ENCODE peak calls at places on chromosomes 1 and 21, in eight cellular contexts. C is left ventricle myocardium inferior; I is uterus; A is fibroblast of lung; M is nephron progenitor cell; H is CD4-positive, alpha-beta T cell; B is pancreas; O is mammary epithelial cell. D is an unnamed sample.

GRCh38 chr1:108845991-108846390 is 10.9 kb downstream of the AKNAD1 start:
- DNase-seq in C (no peak), I (no peak), A (no peak), M (no peak), H (no peak), B (no peak), O (peak), D (no peak)

GRCh38 chr1:62906428-62906886 is 122.5 kb downstream of the ATG4C start:
- DNase-seq in C (no peak), I (no peak), A (no peak), M (no peak), H (no peak), B (no peak), O (no peak), D (peak)

GRCh38 chr1:93679546-93679945 is 2.1 kb downstream of the BCAR3 start:
- DNase-seq in C (no peak), I (no peak), A (peak), M (no peak), H (no peak), B (no peak), O (no peak), D (no peak)

GRCh38 chr1:42931108-42931539 is 27.5 kb downstream of the SLC2A1 start:
- DNase-seq in C (no peak), I (no peak), A (peak), M (peak), H (peak), B (no peak), O (peak), D (peak)

GRCh38 chr1:45246760-45247159 is 40.4 kb upstream of the ZSWIM5 start:
- DNase-seq in C (no peak), I (no peak), A (peak), M (no peak), H (no peak), B (no peak), O (peak), D (peak)

GRCh38 chr21:25867041-25867440 is 132.3 kb downstream of the GABPA start:
- DNase-seq in C (no peak), I (no peak), A (no peak), M (no peak), H (no peak), B (no peak), O (no peak), D (no peak)

GRCh38 chr1:173432331-173432730 is 44.8 kb upstream of the PRDX6 start:
- DNase-seq in C (no peak), I (no peak), A (no peak), M (no peak), H (no peak), B (no peak), O (no peak), D (no peak)

GRCh38 chr1:217982711-217983405 is 302.2 kb upstream of the RRP15 start:
- DNase-seq in C (no peak), I (no peak), A (no peak), M (no peak), H (no peak), B (no peak), O (no peak), D (no peak)

GRCh38 chr1:151132676-151133338 is 13.6 kb downstream of the SEMA6C start:
- DNase-seq in C (no peak), I (peak), A (no peak), M (peak), H (no peak), B (no peak), O (no peak), D (no peak)

GRCh38 chr1:241918879-241919278 is 38.7 kb upstream of the BECN2 start:
- DNase-seq in C (no peak), I (no peak), A (peak), M (no peak), H (no peak), B (no peak), O (peak), D (no peak)

GRCh38 chr1:47183308-47184089 is 6.3 kb downstream of the PDZK1IP1 start:
- DNase-seq in C (no peak), I (no peak), A (no peak), M (no peak), H (no peak), B (no peak), O (no peak), D (no peak)

GRCh38 chr1:220750126-220750525 is 2.0 kb downstream of the MTARC2 start:
- DNase-seq in C (no peak), I (no peak), A (no peak), M (no peak), H (no peak), B (no peak), O (no peak), D (no peak)

GRCh38 chr1:71593523-71593922 is 512.7 kb upstream of the ZRANB2 start:
- DNase-seq in C (no peak), I (no peak), A (no peak), M (no peak), H (no peak), B (no peak), O (no peak), D (no peak)

GRCh38 chr1:78483903-78484302 is 6.9 kb upstream of the PTGFR start:
- DNase-seq in C (no peak), I (no peak), A (peak), M (peak), H (no peak), B (no peak), O (no peak), D (no peak)

GRCh38 chr1:40625076-40625475 is 40.4 kb downstream of the RIMS3 start:
- DNase-seq in C (no peak), I (no peak), A (no peak), M (no peak), H (no peak), B (peak), O (peak), D (peak)

GRCh38 chr1:169468982-169469381 is 16.8 kb downstream of the SLC19A2 start:
- DNase-seq in C (no peak), I (no peak), A (peak), M (no peak), H (no peak), B (no peak), O (no peak), D (no peak)

GRCh38 chr1:205256956-205257615 is 29.3 kb downstream of the TMCC2 start:
- DNase-seq in C (no peak), I (no peak), A (no peak), M (no peak), H (no peak), B (no peak), O (no peak), D (no peak)

GRCh38 chr1:179785025-179785424 is 41.9 kb downstream of the FAM163A start:
- DNase-seq in C (no peak), I (no peak), A (peak), M (peak), H (no peak), B (no peak), O (no peak), D (no peak)

GRCh38 chr21:17388226-17388625 is 124.6 kb upstream of the CXADR start:
- DNase-seq in C (no peak), I (no peak), A (no peak), M (no peak), H (no peak), B (no peak), O (no peak), D (no peak)

GRCh38 chr1:78102082-78102481 is 56.3 kb downstream of the GIPC2 start:
- DNase-seq in C (no peak), I (no peak), A (peak), M (no peak), H (no peak), B (no peak), O (peak), D (no peak)

GRCh38 chr21:32278068-32278467 is 781 bp downstream of the MIS18A start:
- DNase-seq in C (no peak), I (no peak), A (no peak), M (no peak), H (no peak), B (no peak), O (no peak), D (no peak)

GRCh38 chr1:235357485-235358378 is 9.5 kb upstream of the TBCE start:
- DNase-seq in C (no peak), I (no peak), A (no peak), M (peak), H (no peak), B (no peak), O (no peak), D (no peak)

GRCh38 chr1:7975212-7975865 is 13.8 kb downstream of the PARK7 start:
- DNase-seq in C (peak), I (peak), A (peak), M (peak), H (no peak), B (peak), O (peak), D (peak)

GRCh38 chr1:207002731-207003146 is 29.8 kb downstream of the C1orf116 start:
- DNase-seq in C (no peak), I (no peak), A (peak), M (no peak), H (no peak), B (no peak), O (peak), D (no peak)

GRCh38 chr1:81556968-81557367 is 243.8 kb upstream of the ADGRL2 start:
- DNase-seq in C (no peak), I (no peak), A (no peak), M (no peak), H (no peak), B (no peak), O (no peak), D (no peak)

GRCh38 chr1:42759114-42759513 is 7.7 kb downstream of the P3H1 start:
- DNase-seq in C (no peak), I (no peak), A (no peak), M (no peak), H (no peak), B (no peak), O (no peak), D (no peak)

GRCh38 chr1:64983110-64983509 is 16.8 kb upstream of the JAK1 start:
- DNase-seq in C (no peak), I (no peak), A (peak), M (no peak), H (no peak), B (no peak), O (peak), D (no peak)

GRCh38 chr1:89986020-89986419 is 8.9 kb upstream of the ZNF326 start:
- DNase-seq in C (no peak), I (no peak), A (no peak), M (no peak), H (no peak), B (no peak), O (no peak), D (no peak)

DNA sequence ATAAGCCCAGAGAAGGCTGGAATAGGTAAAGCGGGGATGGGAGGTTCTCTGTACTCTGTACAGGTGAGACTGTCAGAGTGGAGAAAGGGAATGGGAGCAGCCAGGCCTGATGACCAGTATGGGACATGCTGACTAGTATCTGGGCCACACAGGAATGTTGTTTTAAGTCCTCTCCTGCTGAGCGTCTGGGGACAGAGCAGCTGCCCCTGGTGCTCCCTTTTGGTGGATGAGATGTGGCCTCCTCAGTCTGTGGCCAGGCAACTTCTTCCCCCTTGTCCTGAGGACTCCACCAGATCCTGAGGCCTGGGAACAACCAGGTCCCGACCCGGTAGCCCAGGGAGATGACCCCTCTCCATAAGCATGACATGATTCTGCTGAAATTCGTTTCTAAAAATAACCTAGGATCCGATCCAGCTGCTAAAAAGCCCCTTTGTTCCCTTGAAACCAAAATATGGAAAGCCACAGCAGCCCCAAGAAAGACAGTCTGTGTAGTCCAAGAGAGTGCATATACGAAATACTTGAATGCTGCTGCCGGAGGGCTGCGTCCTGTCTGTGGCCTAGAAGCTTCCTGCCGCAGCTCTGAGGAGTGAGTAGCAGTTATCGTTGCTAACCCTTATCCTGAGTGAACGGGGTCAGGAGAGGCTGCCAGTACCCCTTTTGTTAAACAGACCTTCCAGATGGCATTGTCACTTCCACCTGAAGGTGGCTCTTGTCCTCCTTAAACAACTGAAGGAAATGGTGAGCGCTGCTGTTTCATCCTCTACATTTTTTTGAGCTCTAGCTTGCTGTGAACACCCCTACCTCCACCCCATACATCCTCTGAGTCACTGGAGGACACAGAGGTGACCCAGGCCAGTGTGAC is 47.1 kb downstream of the ATP2B4 start:
- DNase-seq in C (peak), I (peak), A (peak), M (no peak), H (peak), B (no peak), O (peak), D (peak)
- TF ChIP-seq CTCF in C (peak), I (peak), A (no peak), M (no peak), H (peak), B (no peak), O (peak), D (peak)

GRCh38 chr1:6585081-6585722 is 5.4 kb downstream of the ZBTB48 start:
- DNase-seq in C (no peak), I (no peak), A (no peak), M (no peak), H (no peak), B (no peak), O (no peak), D (no peak)

GRCh38 chr1:6585841-6586240 is 6.0 kb downstream of the ZBTB48 start:
- DNase-seq in C (no peak), I (no peak), A (no peak), M (no peak), H (no peak), B (no peak), O (no peak), D (no peak)

GRCh38 chr1:6582370-6582769 is 2.6 kb downstream of the ZBTB48 start:
- DNase-seq in C (no peak), I (no peak), A (no peak), M (no peak), H (no peak), B (no peak), O (no peak), D (no peak)

GRCh38 chr1:6586404-6586816 is 6.6 kb downstream of the ZBTB48 start:
- DNase-seq in C (no peak), I (no peak), A (no peak), M (no peak), H (no peak), B (no peak), O (no peak), D (no peak)

GRCh38 chr1:6584126-6585080 is 4.6 kb downstream of the ZBTB48 start:
- DNase-seq in C (no peak), I (no peak), A (no peak), M (no peak), H (no peak), B (no peak), O (no peak), D (no peak)
- TF ChIP-seq CTCF in C (no peak), I (no peak), A (no peak), M (no peak), H (no peak), B (no peak), O (peak), D (no peak)

GRCh38 chr1:154752273-154753030 is 117.6 kb downstream of the KCNN3 start:
- DNase-seq in C (no peak), I (peak), A (no peak), M (no peak), H (no peak), B (no peak), O (no peak), D (peak)
- TF ChIP-seq CTCF in C (no peak), I (no peak), A (no peak), M (no peak), H (no peak), B (no peak), O (no peak), D (peak)

GRCh38 chr1:215566556-215567490 is at the start of gene KCTD3:
- DNase-seq in C (peak), I (peak), A (peak), M (peak), H (peak), B (peak), O (peak), D (peak)
- TF ChIP-seq CTCF in C (no peak), I (no peak), A (no peak), M (no peak), H (no peak), B (no peak), O (no peak), D (no peak)

GRCh38 chr1:57003398-57004139 is 37.8 kb upstream of the C8B start:
- DNase-seq in C (no peak), I (no peak), A (no peak), M (no peak), H (no peak), B (no peak), O (no peak), D (no peak)
- TF ChIP-seq CTCF in C (no peak), I (no peak), A (no peak), M (no peak), H (no peak), B (no peak), O (no peak), D (no peak)

D was measured in activated CD8-positive, alpha-beta T cell treated with anti-CD3 and anti-CD28 coated beads for 36 hours.